ENCODE peak calls at places on chromosomes 3 and 15, in nine cellular contexts. U is RWPE1; L is T-helper 9 cell; P is IMR-90; G is heart right ventricle; C is iPS-NIHi11; O is mesendoderm; S is RPMI7951; W is activated CD8-positive, alpha-beta memory T cell treated with anti-CD3 and anti-CD28 coated beads for 4 hours. Z is an unnamed sample.

GRCh38 chr3:125957674-125958510 is 11.1 kb upstream of the ROPN1B start:
- DNase-seq in U (no peak), L (no peak), P (no peak), G (no peak), C (peak; percentile 61), O (no peak), S (no peak), W (no peak), Z (no peak)

GRCh38 chr15:83016906-83017305 is 5.5 kb upstream of the C15orf40 start:
- DNase-seq in U (no peak), L (no peak), P (no peak), G (no peak), C (no peak), O (no peak), S (no peak), W (no peak), Z (no peak)

GRCh38 chr3:42050126-42050525 is 41.0 kb upstream of the TRAK1 start:
- DNase-seq in U (no peak), L (no peak), P (no peak), G (no peak), C (no peak), O (no peak), S (no peak), W (no peak), Z (no peak)

GRCh38 chr3:58955308-58955707 is 94.5 kb downstream of the CFAP20DC start:
- DNase-seq in U (no peak), L (no peak), P (no peak), G (no peak), C (no peak), O (peak; percentile 60), S (no peak), W (no peak), Z (no peak)

GRCh38 chr15:72599855-72600464 is 54.5 kb upstream of the GOLGA6B start:
- DNase-seq in U (peak; percentile 56), L (no peak), P (peak; percentile 68), G (peak; percentile 32), C (peak; percentile 56), O (peak; percentile 42), S (peak; percentile 55), W (no peak), Z (peak; percentile 63)

GRCh38 chr3:46693038-46693896 is at the start of gene ALS2CL:
- DNase-seq in U (peak; percentile 73), L (peak; percentile 73), P (no peak), G (peak; percentile 64), C (peak; percentile 88), O (peak; percentile 80), S (peak; percentile 32), W (peak; percentile 31), Z (peak; percentile 82)

GRCh38 chr3:29171583-29171990 is 109.3 kb upstream of the RBMS3 start:
- DNase-seq in U (no peak), L (no peak), P (peak; percentile 43), G (no peak), C (no peak), O (no peak), S (peak; percentile 74), W (no peak), Z (no peak)

GRCh38 chr3:160376681-160377080 is 22.3 kb downstream of the IFT80 start:
- DNase-seq in U (no peak), L (no peak), P (peak; percentile 50), G (no peak), C (no peak), O (no peak), S (peak; percentile 11), W (no peak), Z (no peak)

GRCh38 chr3:183341545-183342288 is 86.7 kb downstream of the MCF2L2 start:
- DNase-seq in U (no peak), L (no peak), P (no peak), G (no peak), C (no peak), O (peak; percentile 33), S (no peak), W (no peak), Z (no peak)

GRCh38 chr15:57861039-57861638 is 154.6 kb downstream of the POLR2M start:
- DNase-seq in U (peak; percentile 38), L (no peak), P (peak; percentile 66), G (peak; percentile 36), C (peak; percentile 54), O (peak; percentile 63), S (peak; percentile 66), W (no peak), Z (peak; percentile 79)

GRCh38 chr3:53708001-53708621 is 138.1 kb downstream of the CHDH start:
- DNase-seq in U (no peak), L (no peak), P (no peak), G (peak; percentile 13), C (no peak), O (no peak), S (no peak), W (no peak), Z (no peak)

GRCh38 chr15:89674526-89674925 is 4.6 kb downstream of the PLIN1 start:
- DNase-seq in U (no peak), L (no peak), P (no peak), G (no peak), C (no peak), O (no peak), S (peak; percentile 40), W (no peak), Z (no peak)

GRCh38 chr3:185658504-185658912 is 72.4 kb downstream of the SENP2 start:
- DNase-seq in U (peak; percentile 92), L (no peak), P (peak; percentile 99), G (no peak), C (no peak), O (peak; percentile 53), S (peak; percentile 95), W (no peak), Z (peak; percentile 97)